ENCODE peak calls at places on chromosomes 4 and X, in nine cellular contexts. B, C, W, F, Y, G, J, K and S are unnamed samples.

GRCh38 chrX:119186763-119187162 is 49.3 kb upstream of the PGRMC1 start:
- DNase-seq in B (no peak), C (no peak), W (no peak), F (no peak), Y (no peak), G (no peak), J (no peak), K (no peak), S (no peak)

GRCh38 chr4:82559735-82560120 is 2.1 kb downstream of the TMEM150C start:
- DNase-seq in B (no peak), C (no peak), W (no peak), F (no peak), Y (no peak), G (no peak), J (no peak), K (no peak), S (no peak)

GRCh38 chrX:27597506-27597905 is 7.4 kb downstream of the DCAF8L2 start:
- DNase-seq in B (no peak), C (no peak), W (no peak), F (no peak), Y (no peak), G (no peak), J (no peak), K (no peak), S (no peak)

GRCh38 chr4:40087799-40088366 is 31.2 kb downstream of the N4BP2 start:
- DNase-seq in B (no peak), C (no peak), W (no peak), F (no peak), Y (no peak), G (no peak), J (no peak), K (no peak), S (no peak)

GRCh38 chr4:136742330-136742729 is 790.0 kb downstream of the PCDH18 start:
- DNase-seq in B (no peak), C (no peak), W (no peak), F (no peak), Y (no peak), G (no peak), J (no peak), K (peak; percentile 10), S (no peak)

GRCh38 chrX:115499112-115499805 is 61.7 kb upstream of the PLS3 start:
- DNase-seq in B (no peak), C (no peak), W (no peak), F (no peak), Y (no peak), G (no peak), J (no peak), K (no peak), S (peak; percentile 1)

GRCh38 chrX:78104447-78105176 is 564 bp downstream of the PGK1 start:
- DNase-seq in B (peak; percentile 5), C (peak; percentile 40), W (peak; percentile 9), F (peak; percentile 17), Y (peak; percentile 23), G (peak; percentile 58), J (peak; percentile 69), K (peak; percentile 41), S (peak; percentile 71)

GRCh38 chr4:86685401-86685800 is 91.3 kb downstream of the PTPN13 start:
- DNase-seq in B (no peak), C (peak; percentile 16), W (no peak), F (no peak), Y (no peak), G (no peak), J (no peak), K (no peak), S (no peak)

GRCh38 chrX:46325312-46325877 is 219.8 kb downstream of the ZNF674 start:
- DNase-seq in B (peak; percentile 14), C (peak; percentile 80), W (peak; percentile 31), F (no peak), Y (no peak), G (no peak), J (no peak), K (peak; percentile 77), S (no peak)

GRCh38 chrX:103628386-103629290 is at the start of gene TCEAL1:
- DNase-seq in B (no peak), C (peak; percentile 33), W (no peak), F (peak; percentile 60), Y (peak; percentile 34), G (peak; percentile 68), J (no peak), K (peak; percentile 36), S (peak; percentile 46)

GRCh38 chr4:88341227-88342192 is 37.1 kb upstream of the HERC6 start:
- DNase-seq in B (no peak), C (no peak), W (no peak), F (no peak), Y (no peak), G (no peak), J (peak; percentile 61), K (peak; percentile 93), S (no peak)

GRCh38 chr4:14434916-14435315 is 567.4 kb upstream of the CPEB2 start:
- DNase-seq in B (no peak), C (no peak), W (no peak), F (no peak), Y (no peak), G (no peak), J (no peak), K (no peak), S (no peak)

GRCh38 chrX:119512145-119512800 is 44.0 kb downstream of the SLC25A5 start:
- DNase-seq in B (no peak), C (peak; percentile 53), W (no peak), F (peak; percentile 19), Y (peak; percentile 18), G (peak; percentile 58), J (peak; percentile 62), K (peak; percentile 60), S (peak; percentile 62)

GRCh38 chr4:71296945-71297344 is 41.9 kb upstream of the SLC4A4 start:
- DNase-seq in B (no peak), C (no peak), W (no peak), F (no peak), Y (no peak), G (no peak), J (no peak), K (peak; percentile 38), S (no peak)

GRCh38 chr4:154928640-154929257 is 147.7 kb downstream of the RBM46 start:
- DNase-seq in B (no peak), C (peak; percentile 7), W (no peak), F (no peak), Y (no peak), G (no peak), J (no peak), K (peak; percentile 14), S (no peak)

GRCh38 chrX:97367149-97367548 is 483.4 kb downstream of the RPA4 start:
- DNase-seq in B (no peak), C (no peak), W (no peak), F (no peak), Y (no peak), G (no peak), J (no peak), K (peak; percentile 3), S (no peak)

GRCh38 chr4:7279902-7280301 is 87.6 kb downstream of the SORCS2 start:
- DNase-seq in B (no peak), C (no peak), W (no peak), F (no peak), Y (no peak), G (no peak), J (no peak), K (no peak), S (no peak)

GRCh38 chrX:32673193-32673592 is 538.2 kb downstream of the DMD start:
- DNase-seq in B (no peak), C (no peak), W (no peak), F (no peak), Y (no peak), G (no peak), J (no peak), K (no peak), S (peak; percentile 45)